ENCODE peak calls at places on chromosomes 1 and 21, in four cellular contexts. K is fibroblast of lung, N is mammary epithelial cell, I is astrocyte. G is an unnamed sample. For H4K20me1, the result is how much of the 10 kb centered on the place peaks cover.

GRCh38 chr1:214476229-214476957 is 75.0 kb downstream of the PTPN14 start:
- DNase-seq in I (peak), N (peak), K (no peak), G (peak)

GRCh38 chr21:34688145-34688544 is 19.4 kb downstream of the CLIC6 start:
- DNase-seq in I (no peak), N (no peak), K (peak), G (no peak)

GRCh38 chr1:235986869-235987268 is 78.0 kb downstream of the NID1 start:
- DNase-seq in I (no peak), K (no peak), N (no peak), G (no peak)

GRCh38 chr1:25643962-25644361 is 27.4 kb downstream of the MAN1C1 start:
- DNase-seq in K (no peak), I (no peak), N (no peak), G (no peak)

GRCh38 chr1:84214115-84214956 is 70.3 kb downstream of the PRKACB start:
- DNase-seq in I (no peak), K (no peak), N (no peak), G (no peak)

GRCh38 chr1:83942914-83943313 is 56.0 kb downstream of the TTLL7 start:
- DNase-seq in K (peak), I (peak), N (peak), G (no peak)

GRCh38 chr1:90712153-90712930 is 4.8 kb downstream of the BARHL2 start:
- DNase-seq in K (no peak), I (no peak), N (no peak), G (no peak)

GRCh38 chr1:209885403-209886218 is 52.4 kb upstream of the SYT14 start:
- DNase-seq in I (peak), N (no peak), K (no peak), G (no peak)

GRCh38 chr1:218156602-218157001 is 128.5 kb upstream of the RRP15 start:
- DNase-seq in N (no peak), I (no peak), K (no peak), G (peak)

GRCh38 chr1:20486457-20487235 is 636 bp upstream of the CAMK2N1 start:
- DNase-seq in N (peak), I (peak), K (peak), G (peak)

GRCh38 chr21:34996304-34997081 is 52.6 kb downstream of the RUNX1 start:
- DNase-seq in N (peak), I (peak), K (peak), G (no peak)

GRCh38 chr1:23875382-23875781 is 7.3 kb upstream of the FUCA1 start:
- DNase-seq in N (no peak), K (no peak), I (no peak), G (no peak)

GRCh38 chr1:228801068-228801467 is 65.8 kb downstream of the RHOU start:
- DNase-seq in I (no peak), K (no peak), N (no peak), G (no peak)

GRCh38 chr1:23343246-23344110 is 606 bp downstream of the HNRNPR start:
- DNase-seq in K (peak), I (peak), N (peak), G (peak)

GRCh38 chr21:42997053-42997452 is 22.7 kb downstream of the PKNOX1 start:
- DNase-seq in K (peak), N (peak), I (peak), G (peak)

GRCh38 chr21:42992943-42993712 is 18.8 kb downstream of the PKNOX1 start:
- DNase-seq in K (peak), I (peak), N (no peak), G (no peak)

GRCh38 chr21:42990251-42990650 is 15.9 kb downstream of the PKNOX1 start:
- DNase-seq in I (no peak), K (no peak), N (no peak), G (no peak)

GRCh38 chr21:42988234-42988965 is 14.0 kb downstream of the PKNOX1 start:
- DNase-seq in I (peak), K (peak), N (no peak), G (no peak)

GRCh38 chr21:42991992-42992740 is 17.8 kb downstream of the PKNOX1 start:
- DNase-seq in K (peak), N (peak), I (peak), G (peak)
- H4K20me1 ChIP-seq in K (under half), N (under half), I (under half), G (under half)

DNA sequence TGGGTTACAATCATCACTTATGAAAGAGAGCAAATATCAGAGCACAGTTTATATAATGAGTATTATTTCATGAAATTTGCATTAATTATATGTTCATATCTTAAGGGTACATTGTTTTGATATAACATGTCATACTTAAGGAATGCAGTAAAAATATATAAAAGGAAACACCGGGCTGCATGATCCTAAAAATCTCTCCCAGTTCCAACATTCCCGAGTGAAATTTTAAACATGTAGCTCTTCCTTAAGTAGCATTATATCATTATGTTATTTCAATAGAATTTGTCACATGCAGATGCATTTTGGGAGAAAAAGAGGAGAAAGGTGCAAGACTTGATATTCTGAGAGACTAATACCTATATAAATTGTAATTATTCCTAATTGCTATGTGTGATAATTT is 86.7 kb downstream of the ADGRL2 start:
- DNase-seq in I (no peak), N (no peak), K (no peak), G (no peak)
- H3K27ac ChIP-seq in I (no peak), N (no peak), K (no peak), G (no peak)

DNA sequence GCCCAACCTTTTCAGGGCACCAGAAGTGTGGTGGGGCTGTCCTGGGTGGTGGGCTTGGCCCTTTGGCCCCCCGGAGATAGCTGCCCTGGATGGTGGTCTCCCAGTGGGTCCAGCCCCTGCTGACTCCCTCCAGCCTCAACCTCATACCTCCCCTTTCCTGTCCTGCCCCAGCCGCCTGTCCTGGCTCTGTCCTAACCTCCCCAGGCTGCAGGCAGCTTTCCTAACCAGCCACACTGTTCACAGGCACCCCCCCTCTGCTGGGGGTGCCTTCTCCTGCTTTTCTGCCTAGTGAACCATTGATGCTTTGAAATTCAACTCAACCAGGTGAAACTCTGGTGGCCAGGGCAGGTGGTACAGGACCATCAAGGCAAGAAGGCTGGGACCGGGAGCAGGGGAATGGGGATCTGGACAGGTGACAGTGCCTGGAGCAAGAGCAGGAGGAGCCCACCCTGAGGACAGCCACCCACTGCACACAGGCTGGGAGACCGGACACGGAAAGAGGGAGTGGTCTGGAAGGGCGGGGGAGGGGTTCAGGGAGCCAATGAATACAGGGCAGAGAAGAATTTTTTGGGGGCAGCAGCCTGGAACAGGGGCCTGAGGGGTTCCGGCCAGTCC is 35.9 kb downstream of the RAP1GAP start:
- DNase-seq in N (no peak), I (no peak), K (no peak), G (no peak)
- H3K4me2 ChIP-seq in N (no peak), I (no peak), K (no peak), G (no peak)

GRCh38 chr1:36172983-36173382 is 17.0 kb downstream of the MAP7D1 start:
- DNase-seq in N (peak), I (peak), K (no peak), G (no peak)
- H4K20me1 ChIP-seq in N (under half), I (half or more), K (under half), G (under half)

GRCh38 chr1:109388884-109389637 is 8.7 kb downstream of the SORT1 start:
- DNase-seq in I (no peak), K (peak), N (no peak), G (no peak)
- H3K27ac ChIP-seq in I (no peak), K (no peak), N (no peak), G (no peak)

GRCh38 chr1:53107090-53107489 is 35.3 kb downstream of the SLC1A7 start:
- DNase-seq in K (no peak), I (no peak), N (no peak), G (no peak)
- H3K4me2 ChIP-seq in K (no peak), I (peak), N (no peak), G (peak)

GRCh38 chr1:226719596-226720386 is 19.3 kb downstream of the ITPKB start:
- DNase-seq in K (no peak), I (no peak), N (no peak), G (no peak)
- H4K20me1 ChIP-seq in K (under half), I (under half), N (under half), G (under half)

GRCh38 chr1:27099904-27100796 is 54.8 kb downstream of the SLC9A1 start:
- DNase-seq in N (no peak), K (peak), I (no peak), G (peak)
- H3K27ac ChIP-seq in N (peak), K (peak), I (peak), G (peak)

G was measured in hepatocyte.